ENCODE peak calls at places on chromosomes 11 and 22, in five cellular contexts. Q is GM04503, S is NCI-H510A, C is NCI-H460, O is skeletal muscle cell. R is an unnamed sample.
A peak's percentile ranks its signal among the peaks of the same experiment; 100 is the strongest.

GRCh38 chr22:25903294-25903693 is 161.3 kb downstream of the MYO18B start:
- DNase-seq in Q (no peak), S (no peak), C (no peak), O (no peak), R (no peak)

GRCh38 chr11:126163074-126163700 is 48.3 kb downstream of the RPUSD4 start:
- DNase-seq in Q (peak; percentile 85), S (peak; percentile 34), C (no peak), O (peak; percentile 95), R (peak; percentile 97)

GRCh38 chr22:44780876-44781275 is 28.5 kb downstream of the ARHGAP8 start:
- DNase-seq in Q (no peak), S (no peak), C (no peak), O (no peak), R (no peak)

GRCh38 chr11:44561275-44561781 is 4.1 kb upstream of the CD82 start:
- DNase-seq in Q (no peak), S (no peak), C (no peak), O (no peak), R (peak; percentile 67)

GRCh38 chr11:13963949-13964770 is 1.6 kb downstream of the SPON1 start:
- DNase-seq in Q (no peak), S (no peak), C (peak; percentile 17), O (no peak), R (no peak)

GRCh38 chr11:96228472-96228871 is 114.5 kb downstream of the MAML2 start:
- DNase-seq in Q (no peak), S (no peak), C (peak; percentile 70), O (peak; percentile 81), R (peak; percentile 94)

GRCh38 chr11:120817131-120817530 is 206.8 kb upstream of the TBCEL start:
- DNase-seq in Q (no peak), S (no peak), C (no peak), O (no peak), R (no peak)

GRCh38 chr22:42869888-42870480 is 12.9 kb upstream of the ARFGAP3 start:
- DNase-seq in Q (no peak), S (no peak), C (no peak), O (no peak), R (no peak)

GRCh38 chr11:126355926-126356897 is 726 bp downstream of the ST3GAL4 start:
- DNase-seq in Q (no peak), S (no peak), C (no peak), O (no peak), R (peak; percentile 71)

GRCh38 chr11:59429924-59430516 is 3.8 kb upstream of the OR5A2 start:
- DNase-seq in Q (peak; percentile 2), S (peak; percentile 0), C (peak; percentile 63), O (peak; percentile 2), R (peak; percentile 27)

GRCh38 chr22:49712195-49712791 is 115.4 kb downstream of the BRD1 start:
- DNase-seq in Q (no peak), S (no peak), C (peak; percentile 6), O (no peak), R (no peak)

GRCh38 chr11:12472401-12473065 is 95.2 kb downstream of the PARVA start:
- DNase-seq in Q (no peak), S (no peak), C (no peak), O (no peak), R (no peak)

GRCh38 chr11:35761887-35762286 is 99.3 kb downstream of the TRIM44 start:
- DNase-seq in Q (no peak), S (no peak), C (no peak), O (no peak), R (no peak)

GRCh38 chr11:14554959-14555358 is 34.8 kb upstream of the PSMA1 start:
- DNase-seq in Q (no peak), S (no peak), C (no peak), O (peak; percentile 43), R (peak; percentile 54)

GRCh38 chr11:120974466-120974865 is 49.4 kb upstream of the TBCEL start:
- DNase-seq in Q (no peak), S (no peak), C (no peak), O (no peak), R (no peak)

GRCh38 chr11:45264839-45265515 is 21.2 kb downstream of the SYT13 start:
- DNase-seq in Q (peak; percentile 41), S (no peak), C (no peak), O (peak; percentile 80), R (peak; percentile 91)

GRCh38 chr11:16843307-16843706 is 104.9 kb downstream of the C11orf58 start:
- DNase-seq in Q (no peak), S (peak; percentile 64), C (peak; percentile 4), O (no peak), R (no peak)

GRCh38 chr22:17118342-17118741 is 2.8 kb downstream of the TMEM121B start:
- DNase-seq in Q (no peak), S (no peak), C (no peak), O (no peak), R (no peak)

GRCh38 chr11:19827399-19828135 is 114.9 kb downstream of the NAV2 start:
- DNase-seq in Q (no peak), S (no peak), C (peak; percentile 7), O (no peak), R (no peak)

GRCh38 chr11:110230377-110230776 is 66.0 kb downstream of the RDX start:
- DNase-seq in Q (no peak), S (no peak), C (no peak), O (no peak), R (no peak)

GRCh38 chr11:128749986-128750385 is 56.1 kb downstream of the FLI1 start:
- DNase-seq in Q (no peak), S (no peak), C (no peak), O (no peak), R (no peak)

GRCh38 chr11:110160016-110160415 is 66.8 kb downstream of the ZC3H12C start:
- DNase-seq in Q (no peak), S (no peak), C (no peak), O (peak; percentile 40), R (no peak)

GRCh38 chr11:33663121-33663520 is 37.5 kb downstream of the C11orf91 start:
- DNase-seq in Q (no peak), S (no peak), C (no peak), O (no peak), R (no peak)

GRCh38 chr11:13923182-13923581 is 39.3 kb upstream of the SPON1 start:
- DNase-seq in Q (no peak), S (no peak), C (no peak), O (no peak), R (no peak)

GRCh38 chr11:69666752-69667536 is 8.2 kb downstream of the LTO1 start:
- DNase-seq in Q (no peak), S (no peak), C (no peak), O (no peak), R (no peak)

GRCh38 chr11:10005955-10006525 is 288.0 kb downstream of the SBF2 start:
- DNase-seq in Q (no peak), S (no peak), C (no peak), O (no peak), R (no peak)

GRCh38 chr22:39306456-39307361 is 12.7 kb downstream of the RPL3 start:
- DNase-seq in Q (no peak), S (no peak), C (no peak), O (no peak), R (peak; percentile 29)

GRCh38 chr22:49004484-49005399 is 822.9 kb downstream of the BRD1 start:
- DNase-seq in Q (no peak), S (no peak), C (no peak), O (no peak), R (no peak)

GRCh38 chr11:97398246-97398645 is 1008.4 kb downstream of the JRKL start:
- DNase-seq in Q (no peak), S (no peak), C (no peak), O (no peak), R (no peak)

GRCh38 chr22:39153220-39153860 is 860 bp upstream of the CBX7 start:
- DNase-seq in Q (no peak), S (no peak), C (no peak), O (no peak), R (no peak)